ENCODE peak calls at places on chromosomes 3 and 15, in six cellular contexts. N is mesenchymal stem cell, X is IMR-90, G is H9, R is H1, A is neuronal stem cell. Q is an unnamed sample.

GRCh38 chr3:128006471-128007424 is 45.5 kb upstream of the SEC61A1 start:
- DNase-seq in N (no peak), X (no peak), G (peak), R (peak), A (peak), Q (no peak)

GRCh38 chr3:197718904-197719303 is 17.8 kb downstream of the RUBCN start:
- DNase-seq in N (peak), X (peak), G (no peak), R (no peak), A (no peak), Q (peak)

GRCh38 chr3:195583831-195584542 is at the start of gene APOD:
- DNase-seq in N (no peak), X (peak), G (no peak), R (no peak), A (no peak), Q (no peak)

GRCh38 chr3:45057557-45057956 is 31.5 kb downstream of the CLEC3B start:
- DNase-seq in N (no peak), X (no peak), G (no peak), R (no peak), A (no peak), Q (no peak)

GRCh38 chr3:43870110-43870509 is 179.4 kb downstream of the ABHD5 start:
- DNase-seq in N (peak), X (peak), G (peak), R (no peak), A (no peak), Q (no peak)

GRCh38 chr3:124881976-124882697 is 5.0 kb downstream of the ITGB5 start:
- DNase-seq in N (no peak), X (no peak), G (no peak), R (no peak), A (no peak), Q (no peak)

GRCh38 chr3:48747015-48747615 is 30.1 kb upstream of the IP6K2 start:
- DNase-seq in N (no peak), X (no peak), G (no peak), R (no peak), A (no peak), Q (no peak)

GRCh38 chr3:117919611-117920010 is 1115.0 kb downstream of the IGSF11 start:
- DNase-seq in N (no peak), X (no peak), G (no peak), R (no peak), A (no peak), Q (no peak)

GRCh38 chr15:92809880-92810361 is 90.2 kb upstream of the CHD2 start:
- DNase-seq in N (peak), X (peak), G (no peak), R (no peak), A (no peak), Q (peak)

DNA sequence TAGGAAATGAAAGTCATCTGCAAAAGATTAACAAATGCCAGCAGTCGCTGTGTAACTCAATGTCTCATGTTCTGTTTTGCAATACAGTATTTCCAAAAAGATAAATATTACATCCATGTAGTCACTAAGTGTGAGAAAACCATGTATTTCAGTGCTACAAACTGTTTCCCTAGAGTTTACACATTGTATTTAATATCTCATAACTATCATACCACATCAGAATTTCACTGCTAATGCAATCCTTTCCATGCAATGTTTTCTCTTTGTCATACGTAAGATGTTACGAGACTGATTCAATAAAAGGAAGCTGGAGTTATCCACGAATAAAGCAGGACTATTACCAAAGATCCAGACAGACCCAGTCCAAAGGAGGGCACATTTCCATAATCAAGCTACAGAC is 269.4 kb downstream of the GBE1 start:
- DNase-seq in N (peak), X (peak), G (no peak), R (no peak), A (no peak), Q (no peak)
- H3K14ac ChIP-seq in N (no peak), X (no peak), G (no peak), R (no peak), A (no peak), Q (no peak)

GRCh38 chr3:5188419-5189405 is 1.2 kb downstream of the EDEM1 start:
- DNase-seq in N (peak), X (peak), G (peak), R (peak), A (peak), Q (peak)
- H3K4ac ChIP-seq in N (peak), X (peak), G (no peak), R (no peak), A (no peak), Q (peak)

GRCh38 chr3:189813652-189814245 is 182.6 kb downstream of the TP63 start:
- DNase-seq in N (no peak), X (no peak), G (peak), R (no peak), A (no peak), Q (no peak)

GRCh38 chr3:189805375-189806067 is 174.3 kb downstream of the TP63 start:
- DNase-seq in N (no peak), X (no peak), G (no peak), R (no peak), A (no peak), Q (no peak)

GRCh38 chr3:189808246-189809007 is 177.2 kb downstream of the TP63 start:
- DNase-seq in N (no peak), X (no peak), G (no peak), R (no peak), A (no peak), Q (no peak)

GRCh38 chr3:189806171-189806951 is 175.2 kb downstream of the TP63 start:
- DNase-seq in N (peak), X (peak), G (peak), R (no peak), A (peak), Q (no peak)

GRCh38 chr3:189809583-189809982 is 178.4 kb downstream of the TP63 start:
- DNase-seq in N (no peak), X (peak), G (no peak), R (no peak), A (no peak), Q (no peak)
- H3K14ac ChIP-seq in N (no peak), X (no peak), G (no peak), R (no peak), A (no peak), Q (no peak)

DNA sequence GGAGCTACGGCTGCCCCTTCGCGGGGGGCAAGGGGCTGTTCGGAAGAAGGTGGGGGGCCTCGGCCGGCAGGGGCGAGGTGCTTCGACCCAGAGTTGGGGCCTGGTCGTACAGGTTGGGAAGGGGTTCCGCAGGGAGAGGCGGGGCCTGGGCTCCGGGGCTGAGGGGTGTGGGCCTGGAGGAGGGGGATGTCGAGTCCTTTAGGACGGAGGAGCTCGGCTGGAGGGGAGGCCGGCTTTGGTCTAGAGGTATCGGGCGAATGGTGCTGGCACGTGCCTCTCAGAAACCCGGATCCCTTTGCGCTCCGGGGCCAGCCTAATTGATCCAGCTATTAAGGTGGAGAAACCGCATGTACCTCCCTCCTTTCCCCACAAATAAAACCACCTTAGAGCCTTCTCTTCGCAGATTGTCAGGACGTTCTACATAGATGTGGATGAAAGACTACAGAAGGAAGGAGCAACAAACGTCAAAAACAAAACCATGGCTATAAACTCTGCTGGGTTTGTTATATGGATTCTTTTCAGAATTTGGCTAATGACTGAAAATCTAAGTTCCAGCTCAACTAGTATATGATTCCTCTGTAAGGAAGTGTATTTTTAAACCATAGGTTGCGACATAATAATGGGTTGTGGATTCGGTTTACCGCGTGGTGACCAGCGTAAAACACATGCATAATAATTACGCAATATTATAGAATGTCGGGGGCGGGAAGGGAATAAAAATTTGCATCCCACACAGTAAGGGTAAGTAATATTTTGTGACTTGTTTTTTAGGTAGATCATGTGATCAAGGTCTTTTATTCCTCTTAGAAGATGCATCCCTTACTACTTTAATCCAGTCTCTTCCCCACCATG is 644 bp upstream of the NGLY1 start:
- DNase-seq in N (peak), X (peak), G (peak), R (no peak), A (peak), Q (peak)
- H3K4ac ChIP-seq in N (no peak), X (peak), G (no peak), R (no peak), A (no peak), Q (no peak)

DNA sequence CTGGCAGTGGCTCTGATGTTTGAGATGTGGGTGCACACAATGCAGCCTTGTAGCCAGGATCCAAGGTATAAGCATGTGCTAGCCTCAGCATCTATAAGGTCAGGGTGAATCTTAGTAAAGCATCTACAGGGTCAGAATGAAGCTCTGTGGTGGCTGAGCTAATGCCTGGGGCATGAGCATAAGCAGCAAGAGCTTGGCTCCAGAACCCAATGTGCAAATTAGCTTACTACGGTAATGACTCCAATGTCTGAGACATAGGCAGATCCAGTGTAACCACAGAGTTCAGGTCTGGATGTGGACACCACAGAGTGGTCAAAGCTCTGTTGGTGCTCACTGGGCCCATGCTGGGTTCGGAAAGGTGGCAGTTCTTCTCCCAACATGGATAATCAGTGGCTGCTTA is 304.5 kb upstream of the NECTIN3 start:
- DNase-seq in N (no peak), X (peak), G (no peak), R (no peak), A (no peak), Q (no peak)
- H3K14ac ChIP-seq in N (no peak), X (peak), G (no peak), R (no peak), A (no peak), Q (peak)

DNA sequence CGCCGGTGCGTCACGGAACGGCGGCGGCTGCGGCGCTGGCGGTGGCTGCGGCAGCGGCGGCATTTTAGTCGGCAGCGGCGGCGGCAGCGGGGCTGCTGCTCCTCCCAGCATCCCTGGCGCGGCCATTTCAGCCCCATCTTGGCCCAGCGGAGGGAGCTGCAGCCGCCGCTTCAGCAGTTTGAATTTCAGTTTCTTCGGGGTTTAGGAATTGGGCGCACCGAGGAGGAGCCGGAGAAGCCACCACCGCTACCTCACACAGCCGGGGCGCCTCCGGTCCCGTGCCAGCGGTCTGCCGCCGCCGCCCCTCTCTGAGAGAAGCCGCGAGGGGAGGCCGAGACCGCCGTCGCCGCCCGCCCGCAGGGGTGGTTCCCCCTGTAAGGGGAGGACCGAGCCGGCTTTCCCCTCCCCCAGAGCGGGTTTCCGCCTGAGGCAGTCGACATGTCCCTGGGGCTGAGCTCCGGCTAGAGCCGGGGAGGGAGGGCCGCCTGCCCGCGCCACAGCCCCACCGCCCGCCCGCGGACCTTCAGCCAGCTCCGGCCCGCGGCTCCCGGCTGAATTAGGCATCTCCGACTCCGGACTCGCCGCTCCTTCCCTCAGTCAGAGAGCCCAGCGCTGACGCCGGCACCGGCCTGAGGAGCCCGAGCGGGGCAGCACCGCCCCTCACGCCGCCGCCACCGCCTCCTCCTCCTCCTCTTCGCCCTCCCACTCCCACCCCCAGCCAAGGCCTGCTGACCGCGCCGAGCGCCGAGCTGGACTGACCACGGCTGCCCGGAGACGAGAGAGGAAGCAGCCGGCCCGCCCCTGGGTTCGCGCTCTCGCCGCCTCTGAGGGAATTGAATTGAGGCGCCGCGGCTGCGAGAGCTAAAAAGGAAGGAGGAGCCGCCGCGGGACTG is at the start of gene TSC22D2:
- DNase-seq in N (peak), X (peak), G (peak), R (peak), A (peak), Q (peak)
- H3K4ac ChIP-seq in N (peak), X (peak), G (no peak), R (peak), A (peak), Q (peak)

GRCh38 chr3:134367869-134368750 is 6.1 kb downstream of the AMOTL2 start:
- DNase-seq in N (no peak), X (no peak), G (peak), R (no peak), A (no peak), Q (no peak)

GRCh38 chr3:134369231-134369741 is 5.0 kb downstream of the AMOTL2 start:
- DNase-seq in N (peak), X (peak), G (peak), R (no peak), A (no peak), Q (no peak)

GRCh38 chr3:134369861-134370596 is 4.2 kb downstream of the AMOTL2 start:
- DNase-seq in N (no peak), X (no peak), G (peak), R (no peak), A (no peak), Q (no peak)

GRCh38 chr3:134367412-134367811 is 6.8 kb downstream of the AMOTL2 start:
- DNase-seq in N (no peak), X (no peak), G (no peak), R (no peak), A (no peak), Q (no peak)

GRCh38 chr3:134368751-134369105 is 5.5 kb downstream of the AMOTL2 start:
- DNase-seq in N (no peak), X (no peak), G (peak), R (no peak), A (no peak), Q (no peak)
- H3K14ac ChIP-seq in N (no peak), X (peak), G (no peak), R (no peak), A (no peak), Q (peak)

DNA sequence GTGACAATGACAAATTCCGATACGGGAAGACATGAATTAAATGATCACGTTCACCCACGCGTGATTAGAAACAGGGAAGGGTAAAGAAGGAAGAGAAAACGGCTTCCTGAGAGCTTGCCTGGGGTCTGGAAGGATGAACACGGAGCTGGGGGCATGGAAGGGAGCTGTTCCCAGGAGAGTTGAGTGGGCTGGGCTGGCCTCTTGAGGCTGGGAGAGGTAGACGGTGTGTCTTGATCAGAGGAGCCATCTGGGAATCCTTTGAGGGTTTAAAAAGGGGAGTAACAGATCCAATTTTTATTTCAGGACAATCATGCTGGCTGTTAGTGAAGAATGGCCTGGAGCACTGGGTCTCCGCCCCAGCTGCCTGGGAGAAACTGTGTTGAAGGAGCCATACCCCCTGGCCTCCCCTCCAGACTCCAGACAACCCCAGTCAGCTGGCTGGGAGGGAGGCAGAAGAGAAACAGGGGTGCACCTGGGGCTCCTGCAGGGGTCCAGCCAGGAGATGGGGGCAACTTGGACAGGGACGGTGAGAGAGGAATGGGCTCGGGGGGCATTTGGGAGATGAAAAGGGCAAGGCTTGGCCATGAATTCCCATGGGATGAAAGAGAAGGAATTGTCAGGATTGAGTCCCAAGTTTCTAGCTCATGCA is 53.6 kb upstream of the CGNL1 start:
- DNase-seq in N (no peak), X (no peak), G (no peak), R (no peak), A (no peak), Q (no peak)
- H3K4ac ChIP-seq in N (no peak), X (no peak), G (no peak), R (no peak), A (no peak), Q (no peak)